ENCODE peak calls at places on chromosomes 16 and 17, in eight cellular contexts. G is lung, Z is brain microvascular endothelial cell, I is upper lobe of right lung, E is A673, J is mammary epithelial cell, K is right lobe of liver, R is AG04449. O is an unnamed sample.

GRCh38 chr17:69625449-69625848 is 211.0 kb downstream of the MAP2K6 start:
- DNase-seq in G (no peak), I (no peak), K (no peak), R (no peak), E (no peak), J (no peak), Z (no peak), O (no peak)

GRCh38 chr16:27839419-27839818 is 224.1 kb downstream of the GSG1L start:
- DNase-seq in K (no peak), Z (peak), I (peak), E (no peak), J (peak), R (no peak), G (no peak), O (no peak)

GRCh38 chr17:8696951-8697745 is 47.5 kb downstream of the CCDC42 start:
- DNase-seq in R (peak), I (no peak), J (no peak), E (no peak), Z (peak), G (no peak), K (no peak), O (no peak)

GRCh38 chr16:4089251-4089810 is 26.9 kb downstream of the ADCY9 start:
- DNase-seq in E (no peak), J (no peak), Z (no peak), G (no peak), I (no peak), K (no peak), R (no peak), O (no peak)

GRCh38 chr17:6496636-6497441 is 52.6 kb downstream of the PIMREG start:
- DNase-seq in I (peak), G (no peak), R (no peak), E (peak), Z (no peak), J (no peak), K (no peak), O (peak)

GRCh38 chr16:58418026-58418425 is 25.8 kb downstream of the GINS3 start:
- DNase-seq in Z (no peak), R (no peak), E (no peak), K (peak), J (no peak), I (no peak), G (no peak), O (no peak)

GRCh38 chr16:29310852-29311314 is 95.6 kb downstream of the NPIPB11 start:
- DNase-seq in I (no peak), G (no peak), R (no peak), J (no peak), Z (no peak), K (peak), E (no peak), O (no peak)

GRCh38 chr17:82913304-82914043 is 73.7 kb upstream of the ZNF750 start:
- DNase-seq in Z (no peak), R (no peak), J (no peak), E (no peak), K (no peak), I (no peak), G (no peak), O (no peak)

GRCh38 chr17:62565817-62566216 is 61.7 kb upstream of the MRC2 start:
- DNase-seq in R (peak), K (no peak), E (no peak), I (no peak), G (no peak), J (peak), Z (peak), O (no peak)

GRCh38 chr17:47948706-47949196 is 7.4 kb downstream of the PNPO start:
- DNase-seq in Z (no peak), E (no peak), J (peak), I (no peak), K (peak), G (no peak), R (no peak), O (no peak)

GRCh38 chr17:79587421-79587820 is 23.4 kb downstream of the RBFOX3 start:
- DNase-seq in R (no peak), G (no peak), E (no peak), K (no peak), Z (no peak), I (no peak), J (no peak), O (no peak)

GRCh38 chr17:19723967-19724366 is 7.6 kb upstream of the SLC47A2 start:
- DNase-seq in R (no peak), I (no peak), Z (no peak), J (peak), K (no peak), G (no peak), E (no peak), O (no peak)

GRCh38 chr16:64892843-64893242 is 229.0 kb downstream of the CDH11 start:
- DNase-seq in J (no peak), I (no peak), K (no peak), R (peak), E (no peak), G (no peak), Z (peak), O (no peak)

GRCh38 chr17:17537311-17538099 is 41.3 kb upstream of the RASD1 start:
- DNase-seq in K (no peak), J (no peak), E (peak), Z (no peak), R (no peak), I (no peak), G (no peak), O (no peak)

GRCh38 chr17:38667099-38667786 is 7.5 kb downstream of the EPOP start:
- DNase-seq in E (peak), R (no peak), Z (peak), K (peak), I (peak), G (peak), J (peak), O (no peak)

GRCh38 chr17:51764387-51764971 is 394.0 kb downstream of the CA10 start:
- DNase-seq in J (peak), Z (peak), E (peak), I (no peak), R (peak), G (peak), K (peak), O (no peak)

GRCh38 chr16:17302620-17303019 is 168.1 kb downstream of the XYLT1 start:
- DNase-seq in E (no peak), R (no peak), Z (no peak), G (no peak), J (no peak), I (no peak), K (no peak), O (no peak)

GRCh38 chr16:82061861-82062525 is 26.9 kb downstream of the HSD17B2 start:
- DNase-seq in G (no peak), R (no peak), J (peak), I (no peak), E (peak), Z (peak), K (no peak), O (no peak)

GRCh38 chr17:40021471-40021961 is 6.3 kb downstream of the CSF3 start:
- DNase-seq in I (no peak), R (no peak), G (no peak), E (no peak), K (no peak), J (peak), Z (no peak), O (no peak)

GRCh38 chr17:42027961-42028790 is 8.3 kb downstream of the NKIRAS2 start:
- DNase-seq in J (no peak), R (no peak), I (no peak), G (no peak), K (peak), E (no peak), Z (no peak), O (no peak)

GRCh38 chr17:80426671-80427326 is 11.8 kb downstream of the ENDOV start:
- DNase-seq in E (peak), K (peak), G (peak), Z (peak), J (peak), I (peak), R (no peak), O (peak)

GRCh38 chr17:7220593-7221280 is 999 bp downstream of the ACADVL start:
- DNase-seq in Z (peak), K (peak), I (peak), J (peak), G (peak), R (no peak), E (peak), O (no peak)

GRCh38 chr17:78132086-78132676 is 1.6 kb downstream of the TMC8 start:
- DNase-seq in Z (no peak), R (no peak), I (peak), G (peak), E (no peak), K (peak), J (no peak), O (no peak)

GRCh38 chr17:82938486-82939212 is 98.8 kb upstream of the ZNF750 start:
- DNase-seq in Z (no peak), G (no peak), J (no peak), I (peak), R (no peak), K (peak), E (no peak), O (peak)

GRCh38 chr17:7856081-7856791 is 1.1 kb downstream of the NAA38 start:
- DNase-seq in G (no peak), K (peak), I (peak), E (peak), J (no peak), Z (no peak), R (no peak), O (peak)

GRCh38 chr16:87190288-87191240 is 126.6 kb downstream of the C16orf95 start:
- DNase-seq in I (no peak), J (no peak), E (no peak), R (no peak), K (no peak), Z (no peak), G (no peak), O (no peak)
- TF ChIP-seq CTCF in I (no peak), J (peak), E (no peak), R (no peak), K (no peak), Z (no peak), G (no peak), O (peak)

GRCh38 chr16:988465-989353 is 7.1 kb downstream of the SOX8 start:
- DNase-seq in K (no peak), E (no peak), G (no peak), R (no peak), J (no peak), I (no peak), Z (no peak), O (no peak)
- TF ChIP-seq CTCF in K (no peak), E (no peak), G (no peak), R (no peak), J (no peak), I (no peak), Z (no peak), O (no peak)

GRCh38 chr17:4551141-4551540 is 4.0 kb downstream of the MYBBP1A start:
- DNase-seq in E (peak), R (no peak), K (no peak), J (no peak), I (no peak), G (no peak), Z (no peak), O (no peak)
- TF ChIP-seq CTCF in E (no peak), R (peak), K (no peak), J (no peak), I (no peak), G (no peak), Z (peak), O (peak)

GRCh38 chr17:22301353-22301745 is 609.0 kb downstream of the KCNJ18 start:
- DNase-seq in G (no peak), E (no peak), R (no peak), K (no peak), Z (no peak), I (no peak), J (no peak), O (no peak)

GRCh38 chr17:22304667-22305303 is 612.5 kb downstream of the KCNJ18 start:
- DNase-seq in E (no peak), G (no peak), K (no peak), Z (no peak), I (no peak), J (no peak), R (no peak), O (no peak)

GRCh38 chr17:22303096-22303495 is 610.8 kb downstream of the KCNJ18 start:
- DNase-seq in G (no peak), I (no peak), J (no peak), Z (no peak), R (no peak), E (no peak), K (no peak), O (no peak)

GRCh38 chr17:22303865-22304264 is 611.5 kb downstream of the KCNJ18 start:
- DNase-seq in G (no peak), K (no peak), J (no peak), E (no peak), I (no peak), R (no peak), Z (no peak), O (no peak)

GRCh38 chr17:22305356-22306071 is 613.2 kb downstream of the KCNJ18 start:
- DNase-seq in I (no peak), K (no peak), E (no peak), J (no peak), R (no peak), G (no peak), Z (no peak), O (no peak)
- TF ChIP-seq CTCF in I (no peak), K (no peak), E (no peak), J (no peak), R (no peak), G (no peak), Z (no peak), O (no peak)

GRCh38 chr17:4017377-4017776 is 53.1 kb upstream of the ATP2A3 start:
- DNase-seq in I (no peak), R (no peak), G (no peak), K (no peak), Z (no peak), E (no peak), J (no peak), O (no peak)
- TF ChIP-seq CTCF in I (peak), R (no peak), G (no peak), K (peak), Z (peak), E (peak), J (no peak), O (peak)

DNA sequence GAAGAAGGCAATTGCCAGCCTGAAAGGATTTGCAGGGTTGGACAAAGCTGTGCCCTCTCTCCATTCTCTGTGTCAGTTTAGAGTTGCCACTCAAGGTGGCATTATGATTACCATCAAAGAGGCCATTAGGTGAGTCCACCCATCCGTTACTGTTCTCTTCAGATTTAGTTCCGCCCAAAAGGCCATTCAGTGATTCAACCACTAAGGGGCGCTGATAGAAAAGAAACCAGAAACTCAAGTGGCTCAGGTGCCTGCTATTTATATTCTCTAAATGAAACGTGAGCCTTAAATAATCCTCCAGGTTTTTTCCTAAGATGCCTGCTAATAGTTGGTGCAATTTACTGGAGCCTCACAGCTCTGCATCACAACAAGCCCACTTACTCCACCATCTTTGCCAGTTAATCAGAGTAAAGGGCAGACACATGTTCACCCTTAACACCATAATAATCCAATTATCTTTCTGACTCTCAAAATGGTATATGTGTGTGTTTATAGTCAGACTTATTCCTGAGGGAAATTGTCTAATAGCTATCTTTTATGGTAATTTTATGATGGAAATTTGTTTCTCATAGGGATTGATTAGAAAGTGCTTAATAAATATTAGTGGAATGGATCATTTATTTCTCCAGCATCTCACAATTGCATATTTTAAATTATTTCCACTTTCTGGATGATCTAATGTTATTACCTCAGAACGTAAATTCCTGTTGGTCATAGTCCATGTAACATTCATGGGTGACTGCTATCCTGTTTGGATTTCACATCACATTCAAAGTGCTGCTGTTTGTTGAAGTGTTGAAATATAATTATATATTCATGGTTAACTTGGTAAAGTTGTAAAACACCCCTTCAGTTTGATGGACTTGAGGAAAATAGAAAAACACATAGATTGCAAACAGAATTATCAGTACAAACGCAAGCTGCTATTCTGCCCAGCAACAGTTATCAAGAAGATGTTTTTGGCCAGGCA is 59.3 kb downstream of the TANGO6 start:
- DNase-seq in K (no peak), R (no peak), Z (peak), E (peak), J (peak), I (no peak), G (peak), O (no peak)
- TF ChIP-seq CTCF in K (peak), R (peak), Z (peak), E (peak), J (peak), I (peak), G (peak), O (peak)

GRCh38 chr17:28334176-28334575 is 1.1 kb downstream of the IFT20 start:
- DNase-seq in E (no peak), J (no peak), I (no peak), K (no peak), G (no peak), Z (no peak), R (no peak), O (no peak)

GRCh38 chr17:28334666-28335200 is 539 bp downstream of the IFT20 start:
- DNase-seq in K (no peak), I (no peak), J (no peak), G (no peak), E (no peak), Z (no peak), R (no peak), O (no peak)

GRCh38 chr17:28335959-28336871 is 654 bp downstream of the TNFAIP1 start:
- DNase-seq in J (peak), E (peak), I (peak), Z (peak), R (peak), G (peak), K (peak), O (no peak)

GRCh38 chr17:28333083-28333746 is 2.1 kb downstream of the IFT20 start:
- DNase-seq in G (no peak), E (no peak), K (no peak), J (no peak), R (no peak), Z (no peak), I (no peak), O (no peak)

DNA sequence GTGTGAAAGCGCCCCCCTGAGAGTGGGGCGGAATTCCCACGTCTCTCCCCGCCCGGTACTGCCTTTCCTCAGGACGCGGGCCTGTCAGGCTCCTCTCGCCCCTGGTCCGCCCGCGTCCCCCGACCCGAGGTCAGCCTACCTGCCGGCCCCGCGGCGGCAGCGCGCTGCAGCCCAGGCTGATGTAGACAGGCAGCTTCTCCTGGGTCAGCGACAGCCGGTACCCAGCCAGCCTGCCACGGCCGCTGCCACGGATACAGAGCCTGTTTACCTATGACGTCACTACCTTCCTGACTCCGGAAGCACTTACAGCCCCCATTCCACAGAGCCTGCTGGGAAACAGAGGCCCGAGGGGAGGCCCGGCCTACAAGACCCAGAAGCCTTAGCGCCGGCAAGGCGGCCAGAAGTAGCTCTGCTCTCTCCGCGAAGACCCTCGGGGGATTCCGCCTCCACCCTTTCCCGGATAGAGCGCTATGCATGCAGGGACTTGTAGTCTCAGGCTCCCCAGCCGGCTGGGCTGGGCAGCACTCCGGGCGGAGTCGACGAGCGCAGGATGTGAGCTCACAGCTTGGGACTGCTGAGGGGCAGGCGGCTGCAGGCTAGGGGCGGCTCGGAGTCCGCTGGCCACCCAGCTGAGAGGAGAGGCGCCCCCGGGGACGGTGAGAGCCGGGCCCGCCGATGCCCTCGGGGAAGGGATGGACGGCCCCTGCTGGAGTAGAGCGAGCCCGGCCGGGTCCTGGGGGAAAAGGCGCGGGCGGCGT is at the start of the genes IFT20 and TNFAIP1:
- DNase-seq in R (peak), K (peak), G (peak), J (peak), E (peak), I (peak), Z (peak), O (peak)
- TF ChIP-seq CTCF in R (peak), K (no peak), G (no peak), J (no peak), E (no peak), I (no peak), Z (no peak), O (no peak)